ENCODE peak calls at places on chromosomes 1 and 21, in eight cellular contexts. F, P, U, W, D, E, V and B are unnamed samples.

GRCh38 chr1:187460093-187460492 is 631.3 kb downstream of the PLA2G4A start:
- DNase-seq in U (no peak), V (no peak), E (no peak), W (no peak), F (no peak), P (no peak), D (no peak), B (no peak)

GRCh38 chr1:20486457-20487235 is 636 bp upstream of the CAMK2N1 start:
- DNase-seq in U (no peak), F (peak; percentile 76), P (no peak), E (peak; percentile 81), W (peak; percentile 90), D (peak; percentile 78), V (no peak), B (no peak)

GRCh38 chr1:40622936-40623629 is 42.4 kb downstream of the RIMS3 start:
- DNase-seq in F (no peak), P (no peak), V (no peak), D (no peak), W (no peak), U (no peak), E (no peak), B (no peak)

GRCh38 chr1:24572301-24572700 is 16.4 kb downstream of the NCMAP start:
- DNase-seq in F (no peak), U (no peak), W (no peak), E (no peak), V (no peak), D (no peak), P (no peak), B (no peak)

GRCh38 chr1:227940791-227941241 is 6.9 kb downstream of the WNT9A start:
- DNase-seq in V (no peak), P (no peak), W (no peak), F (no peak), E (no peak), U (no peak), D (peak; percentile 54), B (no peak)

GRCh38 chr1:25573961-25574360 is 30.6 kb downstream of the LDLRAP1 start:
- DNase-seq in D (no peak), V (no peak), E (no peak), F (no peak), U (no peak), W (no peak), P (no peak), B (no peak)

GRCh38 chr1:48674641-48675040 is 102.0 kb downstream of the BEND5 start:
- DNase-seq in D (no peak), V (no peak), W (no peak), P (no peak), U (peak; percentile 91), E (no peak), F (peak; percentile 40), B (no peak)

GRCh38 chr21:43731476-43731875 is 12.5 kb downstream of the PDXK start:
- DNase-seq in D (no peak), W (no peak), P (no peak), F (no peak), U (no peak), E (no peak), V (no peak), B (no peak)

GRCh38 chr1:89995595-89996397 is 886 bp downstream of the ZNF326 start:
- DNase-seq in D (no peak), V (no peak), U (no peak), F (no peak), E (no peak), P (no peak), W (no peak), B (no peak)

GRCh38 chr1:41442697-41443251 is 41.7 kb downstream of the EDN2 start:
- DNase-seq in W (no peak), V (no peak), F (peak; percentile 40), P (no peak), D (no peak), U (no peak), E (no peak), B (no peak)

GRCh38 chr1:50620680-50621329 is 197.6 kb upstream of the DMRTA2 start:
- DNase-seq in W (peak; percentile 82), E (no peak), U (peak; percentile 95), F (peak; percentile 33), V (peak; percentile 19), D (peak; percentile 89), P (no peak), B (peak; percentile 37)

GRCh38 chr1:21325231-21325718 is 35.0 kb upstream of the ECE1 start:
- DNase-seq in F (no peak), E (no peak), U (no peak), V (no peak), P (no peak), W (no peak), D (no peak), B (no peak)

GRCh38 chr1:197362871-197363270 is 94.8 kb downstream of the CRB1 start:
- DNase-seq in E (no peak), D (no peak), W (no peak), V (no peak), U (no peak), F (no peak), P (no peak), B (no peak)

GRCh38 chr1:209231476-209232156 is 351.9 kb upstream of the CAMK1G start:
- DNase-seq in W (peak; percentile 52), D (no peak), P (no peak), E (no peak), U (no peak), F (no peak), V (no peak), B (no peak)

GRCh38 chr1:230572121-230573083 is 69.9 kb upstream of the COG2 start:
- DNase-seq in P (no peak), U (peak; percentile 47), F (peak; percentile 48), V (no peak), D (no peak), W (peak; percentile 33), E (no peak), B (no peak)

GRCh38 chr1:79662596-79662995 is 656.1 kb upstream of the ADGRL4 start:
- DNase-seq in V (no peak), W (no peak), E (no peak), U (no peak), D (no peak), F (peak; percentile 16), P (no peak), B (no peak)

GRCh38 chr1:85494074-85494956 is 29.4 kb upstream of the DDAH1 start:
- DNase-seq in P (no peak), V (peak; percentile 46), F (no peak), U (no peak), E (no peak), W (no peak), D (no peak), B (no peak)

GRCh38 chr21:28336299-28336698 is 656.4 kb downstream of the LTN1 start:
- DNase-seq in F (peak; percentile 92), U (peak; percentile 67), E (no peak), D (no peak), V (peak; percentile 48), W (peak; percentile 70), P (no peak), B (no peak)

GRCh38 chr1:204104331-204105222 is 31.7 kb downstream of the SOX13 start:
- DNase-seq in W (no peak), V (no peak), E (no peak), P (no peak), U (peak; percentile 28), F (no peak), D (no peak), B (no peak)

GRCh38 chr1:37634554-37635308 is at the start of gene RSPO1:
- DNase-seq in D (no peak), E (no peak), V (no peak), P (no peak), F (peak; percentile 50), U (no peak), W (peak; percentile 46), B (no peak)

GRCh38 chr1:35431173-35431599 is 126.0 kb downstream of the KIAA0319L start:
- DNase-seq in E (no peak), W (no peak), U (no peak), D (no peak), F (peak; percentile 69), V (no peak), P (no peak), B (no peak)

GRCh38 chr1:28893403-28894102 is 20.8 kb upstream of the EPB41 start:
- DNase-seq in U (no peak), V (no peak), F (no peak), E (no peak), W (peak; percentile 81), D (no peak), P (no peak), B (no peak)

GRCh38 chr1:18256318-18257235 is 149.0 kb downstream of the IGSF21 start:
- DNase-seq in P (peak; percentile 14), D (no peak), W (peak; percentile 96), F (peak; percentile 48), E (peak; percentile 27), U (peak; percentile 1), V (peak; percentile 36), B (peak; percentile 70)

GRCh38 chr1:86156571-86157455 is at the start of gene COL24A1:
- DNase-seq in V (no peak), F (peak; percentile 73), D (peak; percentile 68), E (peak; percentile 44), U (peak; percentile 35), P (peak; percentile 28), W (peak; percentile 90), B (peak; percentile 78)

GRCh38 chr1:106768077-106768476 is 288.4 kb upstream of the PRMT6 start:
- DNase-seq in V (no peak), F (peak; percentile 2), P (no peak), U (peak; percentile 5), D (no peak), W (no peak), E (no peak), B (no peak)
- H3K27me3 ChIP-seq in V (no peaks in the 10 kb centered on the region), F (no peaks in the 10 kb centered on the region), P (no peaks in the 10 kb centered on the region), U (no peaks in the 10 kb centered on the region), D (no peaks in the 10 kb centered on the region), W (no peaks in the 10 kb centered on the region), E (no peaks in the 10 kb centered on the region), B (no peaks in the 10 kb centered on the region)

GRCh38 chr1:8023287-8023994 is 2.7 kb downstream of the ERRFI1 start:
- DNase-seq in D (no peak), U (no peak), W (no peak), V (no peak), E (no peak), P (no peak), F (peak; percentile 29), B (no peak)
- H3K36me3 ChIP-seq in D (no peaks in the 10 kb centered on the region), U (peaks cover 9% of the 10 kb centered on the region), W (no peaks in the 10 kb centered on the region), V (no peaks in the 10 kb centered on the region), E (no peaks in the 10 kb centered on the region), P (no peaks in the 10 kb centered on the region), F (no peaks in the 10 kb centered on the region), B (no peaks in the 10 kb centered on the region)

GRCh38 chr1:247415423-247416361 is at the start of gene NLRP3:
- DNase-seq in V (no peak), F (no peak), U (peak; percentile 55), E (peak; percentile 36), P (peak; percentile 21), D (peak; percentile 75), W (peak; percentile 20), B (no peak)
- H3K4me3 ChIP-seq in V (no peak within 1 kb of the TSS), F (no peak within 1 kb of the TSS), U (no peak within 1 kb of the TSS), E (peak within 1 kb of the TSS; percentile 32), P (peak within 1 kb of the TSS; percentile 29), D (peak within 1 kb of the TSS; percentile 32), W (no peak within 1 kb of the TSS), B (no peak within 1 kb of the TSS)

GRCh38 chr1:26959722-26960624 is at the start of gene KDF1:
- DNase-seq in W (peak; percentile 96), F (no peak), P (no peak), U (peak; percentile 77), D (peak; percentile 95), V (peak; percentile 82), E (no peak), B (peak; percentile 75)
- H3K27me3 ChIP-seq in W (no peaks in the 10 kb centered on the region), F (peaks cover 45% of the 10 kb centered on the region), P (peaks cover 75% of the 10 kb centered on the region), U (no peaks in the 10 kb centered on the region), D (peaks cover 32% of the 10 kb centered on the region), V (peaks cover 7% of the 10 kb centered on the region), E (peaks cover 67% of the 10 kb centered on the region), B (peaks cover 1% of the 10 kb centered on the region)